ENCODE peak calls at places on chromosomes 7 and 10, in eight cellular contexts. P is progenitor cell of endocrine pancreas; N is A673; I is left kidney; O is stimulated activated CD8-positive, alpha-beta memory T cell treated with anti-CD3 and anti-CD28 coated beads, Interleukin-7, amount 100 ng/mL, for 4 hours; H is osteocyte; F is kidney glomerular epithelial cell; Q is CD8-positive, alpha-beta T cell. J is an unnamed sample.

GRCh38 chr7:44120395-44120794 is 3.0 kb downstream of the POLD2 start:
- DNase-seq in O (no peak), N (no peak), I (no peak), P (no peak), Q (no peak), H (no peak), F (no peak), J (no peak)

GRCh38 chr10:10891437-10891836 is 126.2 kb upstream of the CELF2 start:
- DNase-seq in O (no peak), F (no peak), H (no peak), P (no peak), Q (no peak), I (peak), N (no peak), J (no peak)

GRCh38 chr10:35613597-35614226 is 8.6 kb downstream of the GJD4 start:
- DNase-seq in P (no peak), I (peak), O (no peak), H (no peak), F (no peak), Q (no peak), N (peak), J (peak)

GRCh38 chr10:78634835-78635234 is 433.9 kb upstream of the ZMIZ1 start:
- DNase-seq in Q (no peak), F (peak), H (no peak), O (no peak), N (no peak), I (no peak), P (no peak), J (no peak)

GRCh38 chr7:41045556-41046123 is 657.2 kb downstream of the INHBA start:
- DNase-seq in I (peak), P (no peak), O (no peak), N (no peak), H (no peak), Q (no peak), F (peak), J (peak)

GRCh38 chr10:46546591-46547330 is 9.7 kb downstream of the GPRIN2 start:
- DNase-seq in F (no peak), I (no peak), Q (no peak), O (no peak), N (no peak), P (peak), H (peak), J (no peak)

GRCh38 chr7:73809454-73810090 is 21.2 kb upstream of the CLDN4 start:
- DNase-seq in Q (no peak), P (no peak), N (no peak), O (no peak), I (peak), H (no peak), F (no peak), J (peak)

GRCh38 chr10:104780946-104781345 is 139.9 kb downstream of the SORCS3 start:
- DNase-seq in Q (no peak), O (no peak), H (no peak), N (no peak), I (no peak), F (no peak), P (no peak), J (no peak)

GRCh38 chr10:96688789-96689188 is 31.5 kb downstream of the PIK3AP1 start:
- DNase-seq in H (no peak), I (no peak), Q (no peak), N (no peak), O (no peak), F (no peak), P (no peak), J (no peak)

GRCh38 chr10:63462442-63462841 is 3.3 kb downstream of the JMJD1C start:
- DNase-seq in N (no peak), P (no peak), H (no peak), F (no peak), O (no peak), I (no peak), Q (no peak), J (no peak)

GRCh38 chr7:129438839-129439640 is 4.8 kb downstream of the STRIP2 start:
- DNase-seq in O (no peak), P (no peak), Q (no peak), F (peak), I (peak), N (peak), H (no peak), J (peak)

GRCh38 chr10:34522542-34522941 is 292.6 kb downstream of the PARD3 start:
- DNase-seq in H (no peak), P (no peak), F (no peak), N (peak), Q (no peak), I (peak), O (no peak), J (peak)

GRCh38 chr7:141792526-141792925 is 2.5 kb downstream of the TAS2R5 start:
- DNase-seq in Q (no peak), I (no peak), F (no peak), H (no peak), N (no peak), O (no peak), P (no peak), J (no peak)

GRCh38 chr10:97713351-97713827 is at the start of gene MARVELD1:
- DNase-seq in O (no peak), F (peak), H (peak), Q (no peak), I (peak), P (no peak), N (peak), J (peak)

GRCh38 chr10:11424456-11425287 is 186.8 kb downstream of the USP6NL start:
- DNase-seq in Q (no peak), O (no peak), N (peak), F (peak), P (peak), I (peak), H (no peak), J (peak)

GRCh38 chr10:27356738-27357137 is 116.1 kb upstream of the ACBD5 start:
- DNase-seq in F (no peak), N (no peak), Q (no peak), O (no peak), I (no peak), H (no peak), P (no peak), J (no peak)

GRCh38 chr10:79018591-79019011 is 50.2 kb upstream of the ZMIZ1 start:
- DNase-seq in I (no peak), N (no peak), Q (no peak), H (no peak), F (no peak), O (no peak), P (no peak), J (peak)

GRCh38 chr10:88858493-88858892 is 6.8 kb upstream of the ANKRD22 start:
- DNase-seq in N (no peak), O (no peak), I (no peak), Q (no peak), P (no peak), F (no peak), H (no peak), J (no peak)

GRCh38 chr7:92953657-92954056 is 117.3 kb upstream of the CDK6 start:
- DNase-seq in Q (no peak), P (no peak), H (no peak), O (no peak), F (no peak), N (peak), I (peak), J (peak)

GRCh38 chr10:59337254-59337653 is 25.1 kb downstream of the FAM13C start:
- DNase-seq in Q (no peak), I (peak), H (no peak), P (no peak), N (peak), F (peak), O (no peak), J (peak)

GRCh38 chr7:107069457-107069856 is 25.0 kb downstream of the PRKAR2B start:
- DNase-seq in I (no peak), N (no peak), P (no peak), H (no peak), Q (no peak), O (no peak), F (no peak), J (no peak)

GRCh38 chr7:25669954-25670841 is 441.9 kb upstream of the NPVF start:
- DNase-seq in I (peak), P (no peak), N (peak), H (no peak), F (no peak), O (no peak), Q (no peak), J (no peak)

GRCh38 chr7:133718131-133718530 is 409.0 kb upstream of the LRGUK start:
- DNase-seq in O (no peak), N (no peak), H (no peak), Q (no peak), F (no peak), P (no peak), I (no peak), J (no peak)

GRCh38 chr10:86244296-86244695 is 122.3 kb downstream of the GRID1 start:
- DNase-seq in O (no peak), H (no peak), Q (no peak), P (no peak), I (peak), F (no peak), N (peak), J (peak)

GRCh38 chr10:114500643-114501042 is 96.3 kb upstream of the AFAP1L2 start:
- DNase-seq in O (no peak), Q (no peak), F (no peak), P (no peak), N (no peak), H (no peak), I (no peak), J (no peak)